ENCODE peak calls at places on chromosomes 1 and 21, in seven cellular contexts. U, L, A, O, B, N and V are unnamed samples.

GRCh38 chr1:80054129-80054528 is 1047.6 kb upstream of the ADGRL4 start:
- DNase-seq in U (no peak), L (no peak), A (no peak), O (no peak), B (peak), N (no peak), V (no peak)

GRCh38 chr1:52032785-52033131 is 852 bp downstream of the KTI12 start:
- DNase-seq in U (peak), L (peak), A (peak), O (peak), B (no peak), N (peak), V (peak)

GRCh38 chr1:37478890-37479254 is 4.5 kb downstream of the ZC3H12A start:
- DNase-seq in U (no peak), L (no peak), A (no peak), O (peak), B (no peak), N (no peak), V (no peak)

GRCh38 chr1:9143250-9143649 is 14.3 kb upstream of the GPR157 start:
- DNase-seq in U (no peak), L (no peak), A (no peak), O (no peak), B (no peak), N (no peak), V (no peak)

GRCh38 chr1:147080013-147080661 is 92.1 kb downstream of the PRKAB2 start:
- DNase-seq in U (no peak), L (no peak), A (no peak), O (no peak), B (no peak), N (no peak), V (no peak)

GRCh38 chr1:87730274-87731222 is 401.9 kb downstream of the LMO4 start:
- DNase-seq in U (no peak), L (no peak), A (no peak), O (no peak), B (no peak), N (no peak), V (no peak)

GRCh38 chr1:109499661-109500536 is 6.0 kb downstream of the CYB561D1 start:
- DNase-seq in U (no peak), L (no peak), A (peak), O (peak), B (no peak), N (no peak), V (peak)

GRCh38 chr1:53057134-53057533 is 4.9 kb upstream of the PODN start:
- DNase-seq in U (no peak), L (no peak), A (no peak), O (no peak), B (no peak), N (no peak), V (no peak)

GRCh38 chr1:229479660-229480399 is 28.3 kb downstream of the NUP133 start:
- DNase-seq in U (no peak), L (no peak), A (no peak), O (no peak), B (no peak), N (no peak), V (peak)

GRCh38 chr21:29025328-29025713 is 853 bp downstream of the USP16 start:
- DNase-seq in U (no peak), L (no peak), A (no peak), O (no peak), B (no peak), N (no peak), V (no peak)

GRCh38 chr1:107680579-107680985 is 284.4 kb downstream of the VAV3 start:
- DNase-seq in U (no peak), L (no peak), A (no peak), O (peak), B (no peak), N (no peak), V (no peak)

GRCh38 chr21:15751561-15751960 is 21.8 kb downstream of the USP25 start:
- DNase-seq in U (no peak), L (no peak), A (no peak), O (no peak), B (no peak), N (no peak), V (no peak)

GRCh38 chr21:41537356-41537755 is 29.4 kb upstream of the TMPRSS2 start:
- DNase-seq in U (no peak), L (no peak), A (no peak), O (no peak), B (no peak), N (no peak), V (no peak)

GRCh38 chr1:37636435-37636834 is 1.7 kb upstream of the RSPO1 start:
- DNase-seq in U (no peak), L (no peak), A (no peak), O (no peak), B (no peak), N (no peak), V (no peak)

GRCh38 chr1:45299981-45300668 is 26.6 kb upstream of the HPDL start:
- DNase-seq in U (peak), L (peak), A (peak), O (no peak), B (peak), N (peak), V (peak)

GRCh38 chr21:39938086-39938611 is 70.9 kb downstream of the PCP4 start:
- DNase-seq in U (no peak), L (no peak), A (no peak), O (peak), B (no peak), N (no peak), V (no peak)

GRCh38 chr21:26194326-26194725 is 23.8 kb upstream of the APP start:
- DNase-seq in U (no peak), L (no peak), A (no peak), O (no peak), B (peak), N (no peak), V (no peak)

GRCh38 chr1:46675549-46676314 is 4.1 kb downstream of the TEX38 start:
- DNase-seq in U (no peak), L (no peak), A (no peak), O (no peak), B (no peak), N (no peak), V (peak)

GRCh38 chr1:2304921-2305681 is 77.0 kb downstream of the SKI start:
- DNase-seq in U (no peak), L (no peak), A (no peak), O (no peak), B (no peak), N (no peak), V (no peak)

GRCh38 chr1:79982218-79982617 is 975.7 kb upstream of the ADGRL4 start:
- DNase-seq in U (no peak), L (peak), A (no peak), O (peak), B (peak), N (peak), V (no peak)

GRCh38 chr1:109626682-109627408 is 7.2 kb downstream of the AMPD2 start:
- DNase-seq in U (no peak), L (no peak), A (no peak), O (no peak), B (no peak), N (no peak), V (no peak)

GRCh38 chr1:91011726-91012125 is 10.1 kb downstream of the ZNF644 start:
- DNase-seq in U (no peak), L (no peak), A (no peak), O (no peak), B (no peak), N (no peak), V (no peak)

GRCh38 chr1:200372095-200372884 is 37.5 kb downstream of the ZNF281 start:
- DNase-seq in U (no peak), L (no peak), A (no peak), O (no peak), B (no peak), N (no peak), V (no peak)

GRCh38 chr1:22154063-22154462 is 11.2 kb upstream of the WNT4 start:
- DNase-seq in U (no peak), L (no peak), A (no peak), O (peak), B (no peak), N (no peak), V (no peak)

GRCh38 chr1:22154626-22155025 is 11.7 kb upstream of the WNT4 start:
- DNase-seq in U (no peak), L (no peak), A (no peak), O (no peak), B (no peak), N (no peak), V (no peak)

GRCh38 chr1:22155517-22155916 is 12.6 kb upstream of the WNT4 start:
- DNase-seq in U (no peak), L (no peak), A (no peak), O (no peak), B (no peak), N (no peak), V (no peak)

GRCh38 chr1:22153653-22154052 is 10.8 kb upstream of the WNT4 start:
- DNase-seq in U (no peak), L (no peak), A (no peak), O (no peak), B (no peak), N (no peak), V (no peak)

DNA sequence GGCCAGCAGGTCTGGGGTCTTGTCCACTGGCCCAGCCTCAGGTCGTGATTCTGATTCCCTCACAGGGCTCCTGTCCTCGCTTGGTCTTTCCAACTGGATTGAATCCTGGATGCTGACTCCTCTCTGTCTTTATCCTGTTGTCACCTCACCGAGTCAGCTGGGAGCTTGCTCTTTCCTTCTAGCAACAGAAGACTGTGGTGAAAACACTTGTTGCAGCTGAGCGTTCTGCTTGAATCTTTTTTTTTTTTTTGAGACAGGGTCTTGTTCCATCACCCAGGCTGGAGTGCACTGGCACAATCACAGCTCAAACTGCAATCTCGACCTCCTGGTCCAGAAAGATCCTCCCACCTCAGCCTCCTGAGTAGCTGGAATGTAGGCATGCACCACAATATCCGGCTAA is 8.0 kb upstream of the WNT4 start:
- DNase-seq in U (no peak), L (no peak), A (no peak), O (no peak), B (no peak), N (no peak), V (no peak)
- TF ChIP-seq CTCF in U (no peak), L (no peak), A (no peak), O (no peak), B (no peak), N (no peak), V (no peak)

GRCh38 chr1:162627662-162628296 is 4.5 kb upstream of the DDR2 start:
- DNase-seq in U (no peak), L (no peak), A (peak), O (no peak), B (no peak), N (no peak), V (no peak)
- TF ChIP-seq CTCF in U (peak), L (no peak), A (peak), O (no peak), B (peak), N (no peak), V (peak)

GRCh38 chr1:82264762-82265161 is 464.0 kb downstream of the ADGRL2 start:
- DNase-seq in U (no peak), L (no peak), A (no peak), O (no peak), B (no peak), N (no peak), V (no peak)
- TF ChIP-seq CTCF in U (no peak), L (no peak), A (no peak), O (no peak), B (no peak), N (no peak), V (no peak)

GRCh38 chr1:208081972-208082371 is 162.2 kb downstream of the PLXNA2 start:
- DNase-seq in U (peak), L (no peak), A (no peak), O (no peak), B (no peak), N (peak), V (no peak)
- TF ChIP-seq CTCF in U (no peak), L (no peak), A (peak), O (no peak), B (no peak), N (peak), V (no peak)

DNA sequence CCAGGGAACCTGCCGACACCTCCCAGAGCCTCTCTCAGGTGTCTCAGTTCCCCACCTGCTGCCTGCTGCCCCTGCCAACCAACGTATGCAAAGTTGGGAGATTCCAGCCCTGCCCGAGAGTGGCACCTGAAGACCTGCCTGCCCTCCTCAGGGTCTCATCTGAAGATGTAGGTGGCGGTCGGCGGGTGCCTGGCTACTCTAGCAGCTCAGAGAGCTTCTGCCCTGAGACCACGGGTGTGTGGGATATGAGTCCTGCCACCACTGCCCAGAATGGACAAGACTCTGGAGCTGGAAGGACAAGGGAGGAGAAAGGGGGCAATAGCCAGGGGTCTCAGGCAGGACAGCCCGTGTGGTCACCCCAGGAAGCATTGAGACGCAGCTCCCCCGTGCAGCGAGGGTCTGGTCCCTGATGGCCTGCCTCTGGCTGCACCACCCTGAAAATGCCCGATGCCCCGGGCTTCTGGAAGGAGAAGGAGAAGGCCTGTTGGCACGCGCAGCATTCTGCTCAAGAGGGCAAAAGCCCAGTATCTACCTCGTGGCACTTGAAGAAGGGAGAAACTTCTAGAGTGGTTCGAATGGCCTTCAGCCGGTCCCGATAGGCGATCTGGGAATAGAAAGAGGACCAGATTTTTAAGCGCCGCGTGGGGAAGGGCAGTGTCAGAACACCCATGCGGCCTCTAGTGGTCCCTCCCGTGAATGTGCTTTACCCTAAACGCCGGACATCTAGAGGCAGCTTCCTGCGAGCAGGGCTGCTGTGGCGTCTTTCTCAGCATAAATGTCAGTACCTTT is 88.8 kb downstream of the STUM start:
- DNase-seq in U (no peak), L (peak), A (peak), O (peak), B (no peak), N (peak), V (no peak)
- TF ChIP-seq CTCF in U (peak), L (peak), A (peak), O (no peak), B (peak), N (peak), V (no peak)

DNA sequence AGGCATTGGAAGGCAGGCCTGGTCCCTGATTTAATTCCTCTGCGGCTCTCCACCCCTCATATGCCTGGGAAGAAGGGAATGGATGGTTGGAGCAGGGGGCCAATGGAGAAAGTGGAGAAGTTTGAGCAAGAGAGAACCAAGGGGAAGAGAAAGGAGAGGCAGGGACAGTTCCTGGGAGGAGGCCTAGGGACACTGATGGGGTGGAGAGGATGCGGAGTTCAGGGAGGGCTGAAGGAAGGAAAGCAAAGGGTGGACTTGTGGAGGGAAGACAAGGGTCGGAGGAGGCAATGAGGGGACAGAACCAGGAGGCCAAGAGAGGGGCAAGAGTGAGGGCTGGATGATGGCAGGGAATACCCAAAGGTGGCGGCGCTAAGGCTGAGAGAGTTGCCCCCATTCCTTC is 7.1 kb downstream of the ZBTB7B start:
- DNase-seq in U (no peak), L (no peak), A (no peak), O (no peak), B (no peak), N (no peak), V (no peak)
- TF ChIP-seq CTCF in U (no peak), L (no peak), A (no peak), O (no peak), B (no peak), N (no peak), V (no peak)

GRCh38 chr21:35508389-35508888 is 459.3 kb upstream of the RUNX1 start:
- DNase-seq in U (peak), L (peak), A (no peak), O (peak), B (peak), N (no peak), V (no peak)
- TF ChIP-seq CTCF in U (peak), L (no peak), A (no peak), O (no peak), B (peak), N (no peak), V (no peak)

GRCh38 chr1:183471748-183472487 is 381 bp upstream of the SMG7 start:
- DNase-seq in U (peak), L (peak), A (peak), O (peak), B (peak), N (peak), V (peak)
- TF ChIP-seq CTCF in U (no peak), L (no peak), A (no peak), O (no peak), B (no peak), N (no peak), V (no peak)

GRCh38 chr1:62849031-62849430 is 65.1 kb downstream of the ATG4C start:
- DNase-seq in U (no peak), L (no peak), A (no peak), O (no peak), B (no peak), N (no peak), V (no peak)
- TF ChIP-seq CTCF in U (no peak), L (no peak), A (peak), O (no peak), B (no peak), N (no peak), V (no peak)

GRCh38 chr1:246530482-246530881 is 23.4 kb upstream of the SMYD3 start:
- DNase-seq in U (no peak), L (no peak), A (no peak), O (no peak), B (no peak), N (no peak), V (no peak)

GRCh38 chr1:246528933-246529731 is 22.1 kb upstream of the SMYD3 start:
- DNase-seq in U (no peak), L (no peak), A (no peak), O (no peak), B (no peak), N (no peak), V (no peak)

GRCh38 chr1:246533371-246533905 is 26.4 kb upstream of the SMYD3 start:
- DNase-seq in U (no peak), L (no peak), A (no peak), O (no peak), B (no peak), N (no peak), V (no peak)

GRCh38 chr1:246534114-246534513 is 27.0 kb upstream of the SMYD3 start:
- DNase-seq in U (no peak), L (no peak), A (no peak), O (no peak), B (no peak), N (no peak), V (no peak)

DNA sequence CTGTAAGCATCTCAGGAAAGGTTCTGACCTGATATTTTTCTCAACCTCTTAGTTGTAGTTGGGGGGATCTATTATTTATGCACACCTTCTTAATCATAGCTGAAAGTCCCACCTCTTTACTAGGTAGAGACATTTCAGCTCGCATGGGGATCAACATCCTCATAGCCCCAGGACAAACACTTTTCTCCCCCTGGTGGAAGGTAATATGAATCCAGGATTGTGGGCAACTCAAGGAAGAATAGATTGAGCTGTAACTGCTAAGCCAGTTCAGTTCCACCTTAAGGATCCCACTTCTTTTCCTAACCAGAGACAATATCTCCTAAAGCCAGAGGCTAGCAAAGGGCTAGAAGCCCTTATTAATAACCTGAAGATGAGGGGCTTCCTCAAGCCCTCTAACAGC is 25.4 kb upstream of the SMYD3 start:
- DNase-seq in U (no peak), L (no peak), A (no peak), O (no peak), B (no peak), N (no peak), V (no peak)
- TF ChIP-seq CTCF in U (peak), L (no peak), A (peak), O (no peak), B (no peak), N (no peak), V (no peak)